ENCODE peak calls at places on chromosomes 16 and 17, in four cellular contexts. V, U, L and I are unnamed samples.

GRCh38 chr17:34639706-34640425 is 60.5 kb downstream of the TMEM132E start:
- DNase-seq in U (no peak), V (peak; percentile 12), L (no peak), I (no peak)

GRCh38 chr16:30567991-30568638 is 3.4 kb downstream of the ZNF688 start:
- DNase-seq in V (no peak), U (no peak), L (peak; percentile 96), I (peak; percentile 97)

GRCh38 chr16:23757937-23758619 is 3.3 kb downstream of the CHP2 start:
- DNase-seq in L (no peak), V (no peak), U (no peak), I (no peak)

GRCh38 chr16:14502932-14503741 is 126.9 kb downstream of the PARN start:
- DNase-seq in L (peak; percentile 95), V (no peak), U (no peak), I (peak; percentile 98)

GRCh38 chr17:8939496-8940334 is 25.8 kb downstream of the PIK3R5 start:
- DNase-seq in V (no peak), L (no peak), U (no peak), I (no peak)

GRCh38 chr16:63324306-63324705 is 1288.1 kb upstream of the CDH8 start:
- DNase-seq in L (no peak), U (no peak), V (no peak), I (no peak)

GRCh38 chr16:2518823-2519710 is 1.1 kb upstream of the AMDHD2 start:
- DNase-seq in L (no peak), V (peak; percentile 4), U (peak; percentile 68), I (no peak)

GRCh38 chr17:42284566-42284965 is 3.7 kb upstream of the STAT5A start:
- DNase-seq in U (peak; percentile 13), V (no peak), L (no peak), I (no peak)

GRCh38 chr16:73142069-73142880 is 94.3 kb upstream of the ZFHX3 start:
- DNase-seq in L (no peak), V (no peak), U (no peak), I (no peak)
- TF ChIP-seq CTCF in L (no peak), V (no peak), U (no peak), I (no peak)

GRCh38 chr17:76260669-76261068 is 4.5 kb upstream of the UBALD2 start:
- DNase-seq in V (no peak), L (no peak), U (no peak), I (no peak)
- H3K4me3 ChIP-seq in V (no peak overlapping the region), L (no peak overlapping the region), U (no peak overlapping the region), I (no peak overlapping the region)

GRCh38 chr17:33292184-33292980 is 713 bp downstream of the ASIC2 start:
- DNase-seq in U (no peak), L (peak; percentile 50), V (no peak), I (no peak)
- H3K27me3 ChIP-seq in U (peaks cover 10% of the 10 kb centered on the region), L (peaks cover 3% of the 10 kb centered on the region), V (peaks cover 10% of the 10 kb centered on the region), I (peaks cover 8% of the 10 kb centered on the region)

DNA sequence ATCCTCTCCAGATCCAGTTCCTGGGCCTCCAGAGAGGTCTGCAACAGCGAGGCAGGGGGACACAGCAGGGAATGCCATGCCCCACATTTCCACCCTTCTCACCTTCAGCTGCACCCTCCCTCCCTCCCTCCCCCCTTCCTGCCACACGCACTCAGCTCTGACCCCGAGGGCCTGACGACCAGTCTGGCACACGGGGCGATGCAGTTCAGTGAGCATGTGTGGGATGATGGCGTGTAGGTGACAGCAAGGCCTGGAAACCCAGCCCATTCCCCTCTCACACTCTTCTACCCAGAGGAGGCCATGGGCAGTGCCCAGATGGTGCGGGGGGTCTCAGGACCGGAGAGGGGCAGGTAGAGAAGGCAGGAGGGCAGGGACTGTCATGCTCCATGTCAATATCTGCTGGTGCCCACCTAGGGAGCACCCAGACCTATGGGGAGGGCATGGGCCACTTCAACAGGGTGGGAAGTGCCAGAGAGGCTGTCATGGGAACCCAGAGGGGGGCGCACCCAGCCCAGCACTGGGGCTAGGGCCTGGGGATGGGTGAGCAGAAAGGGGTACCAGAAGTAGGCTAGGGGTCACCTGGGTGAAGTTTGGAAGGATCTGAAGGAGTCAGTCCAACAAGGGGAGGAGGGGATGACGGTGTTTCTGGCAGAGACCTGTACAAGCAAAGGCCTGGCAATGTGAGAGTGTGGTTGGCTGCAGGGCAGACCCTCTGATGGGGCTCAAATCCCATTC is 13.6 kb upstream of the KATNB1 start:
- DNase-seq in V (no peak), L (no peak), U (no peak), I (no peak)
- TF ChIP-seq CTCF in V (no peak), L (no peak), U (no peak), I (no peak)

GRCh38 chr17:18021372-18021771 is 17.6 kb downstream of the ATPAF2 start:
- DNase-seq in L (no peak), V (no peak), U (no peak), I (no peak)
- H3K4me3 ChIP-seq in L (no peak overlapping the region), V (no peak overlapping the region), U (no peak overlapping the region), I (no peak overlapping the region)

DNA sequence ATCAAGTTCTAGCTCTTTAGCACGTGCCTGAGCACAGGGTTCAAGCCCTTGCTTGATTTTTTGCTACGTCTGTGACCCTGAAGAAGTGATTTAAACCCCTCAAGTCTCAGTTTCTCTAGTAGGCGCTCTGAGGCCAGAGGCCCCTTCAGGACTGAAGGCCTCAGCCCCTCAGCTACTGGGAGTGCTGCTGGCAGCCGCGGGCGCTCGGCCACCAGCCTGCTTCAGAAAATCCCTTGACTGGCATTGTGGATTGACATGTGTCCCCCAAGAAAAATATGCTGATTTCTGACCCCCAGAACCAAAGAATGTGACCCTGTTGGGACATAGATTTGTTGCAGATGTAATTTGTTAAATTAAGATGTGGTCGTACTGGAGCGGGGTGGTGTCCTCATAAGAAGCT is 20.2 kb upstream of the WFDC1 start:
- DNase-seq in V (no peak), L (no peak), U (no peak), I (no peak)
- H3K27me3 ChIP-seq in V (no peaks in the 10 kb centered on the region), L (no peaks in the 10 kb centered on the region), U (no peaks in the 10 kb centered on the region), I (no peaks in the 10 kb centered on the region)

GRCh38 chr17:19642373-19642893 is 6.1 kb upstream of the ALDH3A2 start:
- DNase-seq in L (no peak), U (no peak), V (no peak), I (no peak)

GRCh38 chr17:19645608-19646250 is 2.8 kb upstream of the ALDH3A2 start:
- DNase-seq in L (no peak), U (no peak), V (no peak), I (no peak)

GRCh38 chr17:19646788-19647696 is 1.5 kb upstream of the ALDH3A2 start:
- DNase-seq in V (peak; percentile 37), L (peak; percentile 27), U (no peak), I (peak; percentile 49)

GRCh38 chr17:19641687-19642372 is 6.7 kb upstream of the ALDH3A2 start:
- DNase-seq in V (no peak), U (no peak), L (peak; percentile 43), I (peak; percentile 17)

DNA sequence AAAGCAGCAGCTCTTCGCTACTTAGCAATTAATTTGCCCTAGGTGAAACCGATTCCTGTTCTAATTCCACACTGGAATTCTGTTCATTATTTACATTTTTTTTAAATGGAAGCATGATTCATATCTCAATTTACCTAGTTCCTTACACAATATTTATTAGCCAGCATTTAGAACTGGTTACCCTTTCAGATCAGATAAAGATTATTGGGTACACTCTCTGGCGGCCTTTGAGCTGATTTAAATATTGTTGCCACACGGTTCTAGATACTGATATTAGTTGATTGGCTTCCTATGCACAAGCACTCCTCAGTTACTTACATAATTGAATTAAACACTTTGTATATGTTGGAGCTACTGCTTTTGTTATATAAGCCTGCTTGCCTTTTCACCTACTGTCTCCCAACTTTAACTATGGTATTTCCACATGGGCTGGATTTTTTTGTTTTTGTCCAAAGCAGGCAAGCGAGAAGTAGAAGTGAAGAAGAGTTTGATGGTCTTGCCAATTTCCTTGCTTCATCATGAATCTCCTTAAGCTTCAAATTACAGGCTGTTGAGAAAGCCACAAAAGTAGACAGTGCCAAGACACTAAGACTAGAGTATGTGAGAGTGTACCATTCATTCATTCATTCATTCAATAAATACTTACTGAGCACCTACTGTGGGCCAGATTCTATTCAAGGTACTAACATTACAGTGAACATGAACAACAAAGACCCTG is 3.9 kb upstream of the ALDH3A2 start:
- DNase-seq in U (no peak), V (no peak), L (no peak), I (peak; percentile 21)
- TF ChIP-seq CTCF in U (no peak), V (no peak), L (no peak), I (no peak)

GRCh38 chr16:84527486-84528269 is 23.2 kb upstream of the MEAK7 start:
- DNase-seq in U (no peak), V (no peak), L (no peak), I (no peak)

GRCh38 chr16:84524346-84524920 is 20.0 kb upstream of the MEAK7 start:
- DNase-seq in L (no peak), U (no peak), V (no peak), I (no peak)

GRCh38 chr16:84529607-84530006 is 25.1 kb upstream of the MEAK7 start:
- DNase-seq in L (no peak), V (no peak), U (no peak), I (no peak)

GRCh38 chr16:84528317-84528716 is 23.9 kb upstream of the MEAK7 start:
- DNase-seq in U (no peak), L (no peak), V (no peak), I (no peak)

GRCh38 chr16:84526794-84527485 is 22.5 kb upstream of the MEAK7 start:
- DNase-seq in L (no peak), U (no peak), V (no peak), I (no peak)
- H3K4me3 ChIP-seq in L (no peak overlapping the region), U (no peak overlapping the region), V (no peak overlapping the region), I (no peak overlapping the region)

GRCh38 chr17:50275279-50275678 is 1.0 kb downstream of the TMEM92 start:
- DNase-seq in V (no peak), L (no peak), U (peak; percentile 51), I (no peak)

GRCh38 chr17:50274945-50275221 is 617 bp downstream of the TMEM92 start:
- DNase-seq in V (no peak), U (no peak), L (no peak), I (no peak)

GRCh38 chr17:50272711-50273653 is 1.3 kb upstream of the TMEM92 start:
- DNase-seq in L (no peak), V (peak; percentile 31), U (peak; percentile 50), I (no peak)

GRCh38 chr17:50273654-50274040 is 619 bp upstream of the TMEM92 start:
- DNase-seq in V (no peak), L (no peak), U (peak; percentile 19), I (no peak)

DNA sequence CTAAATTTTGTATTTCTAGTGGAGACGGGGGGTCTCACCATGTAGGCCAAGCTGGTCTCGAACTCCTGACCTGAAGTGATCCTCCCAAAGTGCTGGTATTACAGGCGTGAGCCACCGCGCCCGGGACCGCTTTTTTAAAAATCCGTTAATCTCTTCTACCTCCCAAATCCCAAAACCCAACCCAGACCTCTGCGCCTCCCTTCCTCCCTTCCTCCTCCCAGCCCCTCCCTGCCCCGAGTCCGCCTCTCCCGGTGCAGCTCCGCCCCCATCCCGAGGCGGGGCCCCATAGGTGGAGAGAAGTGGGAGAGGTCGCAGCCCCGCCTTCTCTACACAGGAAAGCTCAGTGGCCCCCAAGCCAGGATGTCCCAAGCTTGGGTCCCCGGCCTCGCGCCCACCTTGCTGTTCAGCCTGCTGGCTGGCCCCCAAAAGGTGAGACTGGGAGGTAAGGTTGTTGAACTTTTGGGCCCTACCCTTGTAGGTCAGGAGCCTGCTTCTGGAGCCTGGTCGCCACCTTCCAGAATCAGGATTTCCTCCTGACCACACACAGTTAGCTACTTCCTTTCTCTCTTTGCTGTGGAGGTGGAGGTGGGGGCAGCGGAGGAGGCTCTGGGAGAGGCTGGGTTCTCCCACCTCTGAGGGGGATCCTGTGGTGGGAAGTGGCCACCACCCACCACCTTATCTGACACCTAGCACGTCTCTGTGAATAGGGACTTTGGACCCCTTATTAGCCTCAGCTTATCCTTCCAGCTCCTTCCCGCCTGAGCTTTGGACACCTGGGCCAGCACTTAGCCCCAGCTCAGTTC is at the start of gene TMEM92:
- DNase-seq in V (no peak), L (no peak), U (peak; percentile 84), I (peak; percentile 68)
- H3K27me3 ChIP-seq in V (peaks cover 6% of the 10 kb centered on the region), L (no peaks in the 10 kb centered on the region), U (no peaks in the 10 kb centered on the region), I (no peaks in the 10 kb centered on the region)